ENCODE peak calls at places on chromosomes 12 and 14, in seven cellular contexts. One of them, this sample, is unnamed.

GRCh38 chr12:6458281-6459003 is 6.6 kb downstream of the TAPBPL start:
- DNase-seq in germinal center: no peak
- DNase-seq in adrenal gland: no peak
- DNase-seq in SIG-M5: no peak
- DNase-seq in fibroblast of the aortic adventitia: no peak
- DNase-seq in frontal cortex: no peak
- DNase-seq in HT1080: no peak
- DNase-seq in this sample: no peak

GRCh38 chr12:4947297-4947696 is 37.6 kb downstream of the KCNA1 start:
- DNase-seq in HT1080: no peak
- DNase-seq in fibroblast of the aortic adventitia: no peak
- DNase-seq in SIG-M5: no peak
- DNase-seq in germinal center: no peak
- DNase-seq in adrenal gland: no peak
- DNase-seq in frontal cortex: no peak
- DNase-seq in this sample: peak

GRCh38 chr14:76844223-76844622 is 18.0 kb downstream of the LRRC74A start:
- DNase-seq in adrenal gland: peak
- DNase-seq in fibroblast of the aortic adventitia: peak
- DNase-seq in germinal center: no peak
- DNase-seq in SIG-M5: no peak
- DNase-seq in HT1080: peak
- DNase-seq in frontal cortex: no peak
- DNase-seq in this sample: no peak

GRCh38 chr14:57085801-57086200 is 182.9 kb downstream of the EXOC5 start:
- DNase-seq in frontal cortex: no peak
- DNase-seq in germinal center: no peak
- DNase-seq in SIG-M5: no peak
- DNase-seq in adrenal gland: no peak
- DNase-seq in fibroblast of the aortic adventitia: no peak
- DNase-seq in HT1080: no peak
- DNase-seq in this sample: no peak

GRCh38 chr12:93453633-93454032 is 11.9 kb upstream of the UBE2N start:
- DNase-seq in frontal cortex: no peak
- DNase-seq in fibroblast of the aortic adventitia: peak
- DNase-seq in adrenal gland: no peak
- DNase-seq in HT1080: peak
- DNase-seq in SIG-M5: no peak
- DNase-seq in germinal center: no peak
- DNase-seq in this sample: no peak

GRCh38 chr12:62841841-62842240 is 93.1 kb downstream of the PPM1H start:
- DNase-seq in germinal center: no peak
- DNase-seq in adrenal gland: no peak
- DNase-seq in HT1080: no peak
- DNase-seq in SIG-M5: no peak
- DNase-seq in fibroblast of the aortic adventitia: no peak
- DNase-seq in frontal cortex: no peak
- DNase-seq in this sample: no peak

GRCh38 chr12:66709893-66710292 is 31.0 kb upstream of the GRIP1 start:
- DNase-seq in SIG-M5: no peak
- DNase-seq in fibroblast of the aortic adventitia: no peak
- DNase-seq in frontal cortex: no peak
- DNase-seq in germinal center: no peak
- DNase-seq in HT1080: no peak
- DNase-seq in adrenal gland: no peak
- DNase-seq in this sample: no peak

GRCh38 chr14:65167072-65167645 is 64.8 kb upstream of the MAX start:
- DNase-seq in SIG-M5: no peak
- DNase-seq in germinal center: no peak
- DNase-seq in HT1080: no peak
- DNase-seq in frontal cortex: no peak
- DNase-seq in adrenal gland: no peak
- DNase-seq in fibroblast of the aortic adventitia: peak
- DNase-seq in this sample: no peak

GRCh38 chr12:52148541-52149181 is 43.2 kb downstream of the KRT80 start:
- DNase-seq in germinal center: no peak
- DNase-seq in adrenal gland: no peak
- DNase-seq in fibroblast of the aortic adventitia: no peak
- DNase-seq in frontal cortex: no peak
- DNase-seq in HT1080: peak
- DNase-seq in SIG-M5: no peak
- DNase-seq in this sample: no peak

GRCh38 chr12:123043536-123044001 is 63.1 kb downstream of the ARL6IP4 start:
- DNase-seq in fibroblast of the aortic adventitia: peak
- DNase-seq in adrenal gland: peak
- DNase-seq in frontal cortex: peak
- DNase-seq in germinal center: peak
- DNase-seq in HT1080: peak
- DNase-seq in SIG-M5: no peak
- DNase-seq in this sample: no peak

GRCh38 chr14:55533960-55534359 is 46.0 kb upstream of the KTN1 start:
- DNase-seq in HT1080: no peak
- DNase-seq in fibroblast of the aortic adventitia: no peak
- DNase-seq in adrenal gland: no peak
- DNase-seq in SIG-M5: no peak
- DNase-seq in frontal cortex: no peak
- DNase-seq in germinal center: no peak
- DNase-seq in this sample: no peak

GRCh38 chr12:20370001-20370381 is 1.7 kb downstream of the PDE3A start:
- DNase-seq in SIG-M5: no peak
- DNase-seq in adrenal gland: no peak
- DNase-seq in germinal center: no peak
- DNase-seq in fibroblast of the aortic adventitia: peak
- DNase-seq in frontal cortex: no peak
- DNase-seq in HT1080: no peak
- DNase-seq in this sample: no peak

GRCh38 chr12:3686463-3686862 is 66.4 kb downstream of the CRACR2A start:
- DNase-seq in germinal center: no peak
- DNase-seq in fibroblast of the aortic adventitia: no peak
- DNase-seq in SIG-M5: no peak
- DNase-seq in adrenal gland: no peak
- DNase-seq in HT1080: no peak
- DNase-seq in frontal cortex: no peak
- DNase-seq in this sample: no peak

GRCh38 chr12:102197789-102198188 is at the start of gene PMCH:
- DNase-seq in adrenal gland: no peak
- DNase-seq in SIG-M5: no peak
- DNase-seq in germinal center: no peak
- DNase-seq in frontal cortex: no peak
- DNase-seq in HT1080: peak
- DNase-seq in fibroblast of the aortic adventitia: peak
- DNase-seq in this sample: no peak

GRCh38 chr12:102478416-102479098 is 1.8 kb downstream of the IGF1 start:
- DNase-seq in HT1080: peak
- DNase-seq in adrenal gland: no peak
- DNase-seq in fibroblast of the aortic adventitia: no peak
- DNase-seq in germinal center: no peak
- DNase-seq in frontal cortex: no peak
- DNase-seq in SIG-M5: no peak
- DNase-seq in this sample: no peak

GRCh38 chr14:78170203-78170602 is at the start of gene NRXN3:
- DNase-seq in germinal center: no peak
- DNase-seq in SIG-M5: no peak
- DNase-seq in fibroblast of the aortic adventitia: no peak
- DNase-seq in adrenal gland: no peak
- DNase-seq in frontal cortex: peak
- DNase-seq in HT1080: no peak
- DNase-seq in this sample: no peak

GRCh38 chr12:119624971-119625370 is 31.4 kb downstream of the TMEM233 start:
- DNase-seq in HT1080: no peak
- DNase-seq in SIG-M5: no peak
- DNase-seq in adrenal gland: no peak
- DNase-seq in fibroblast of the aortic adventitia: peak
- DNase-seq in frontal cortex: no peak
- DNase-seq in germinal center: no peak
- DNase-seq in this sample: no peak

GRCh38 chr12:63889236-63889635 is 44.7 kb downstream of the SRGAP1 start:
- DNase-seq in SIG-M5: no peak
- DNase-seq in germinal center: no peak
- DNase-seq in frontal cortex: peak
- DNase-seq in HT1080: peak
- DNase-seq in fibroblast of the aortic adventitia: peak
- DNase-seq in adrenal gland: no peak
- DNase-seq in this sample: no peak

GRCh38 chr14:105065280-105066228 is at the start of gene GPR132:
- DNase-seq in SIG-M5: peak
- DNase-seq in HT1080: peak
- DNase-seq in germinal center: peak
- DNase-seq in fibroblast of the aortic adventitia: no peak
- DNase-seq in frontal cortex: no peak
- DNase-seq in adrenal gland: no peak
- DNase-seq in this sample: no peak

GRCh38 chr14:103679351-103679750 is 35.9 kb downstream of the XRCC3 start:
- DNase-seq in adrenal gland: peak
- DNase-seq in fibroblast of the aortic adventitia: no peak
- DNase-seq in frontal cortex: no peak
- DNase-seq in HT1080: no peak
- DNase-seq in germinal center: peak
- DNase-seq in SIG-M5: no peak
- DNase-seq in this sample: no peak

GRCh38 chr12:109804820-109805761 is 28.1 kb downstream of the TRPV4 start:
- DNase-seq in frontal cortex: peak
- DNase-seq in adrenal gland: peak
- DNase-seq in germinal center: peak
- DNase-seq in fibroblast of the aortic adventitia: peak
- DNase-seq in SIG-M5: no peak
- DNase-seq in HT1080: peak
- DNase-seq in this sample: peak

GRCh38 chr14:44970907-44971306 is 8.9 kb downstream of the TOGARAM1 start:
- DNase-seq in frontal cortex: no peak
- DNase-seq in HT1080: no peak
- DNase-seq in SIG-M5: no peak
- DNase-seq in adrenal gland: no peak
- DNase-seq in germinal center: no peak
- DNase-seq in fibroblast of the aortic adventitia: no peak
- DNase-seq in this sample: no peak

GRCh38 chr14:49774111-49774510 is 6.2 kb downstream of the KLHDC2 start:
- DNase-seq in frontal cortex: no peak
- DNase-seq in germinal center: no peak
- DNase-seq in SIG-M5: no peak
- DNase-seq in HT1080: no peak
- DNase-seq in fibroblast of the aortic adventitia: no peak
- DNase-seq in adrenal gland: no peak
- DNase-seq in this sample: no peak

GRCh38 chr12:75660805-75661404 is 149.5 kb upstream of the KRR1 start:
- DNase-seq in adrenal gland: peak
- DNase-seq in fibroblast of the aortic adventitia: peak
- DNase-seq in SIG-M5: no peak
- DNase-seq in frontal cortex: no peak
- DNase-seq in germinal center: no peak
- DNase-seq in HT1080: peak
- DNase-seq in this sample: no peak

GRCh38 chr14:67630938-67631337 is 11.2 kb downstream of the ARG2 start:
- DNase-seq in SIG-M5: no peak
- DNase-seq in adrenal gland: no peak
- DNase-seq in germinal center: no peak
- DNase-seq in HT1080: no peak
- DNase-seq in frontal cortex: no peak
- DNase-seq in fibroblast of the aortic adventitia: no peak
- DNase-seq in this sample: no peak

GRCh38 chr12:59149995-59150642 is 229.8 kb upstream of the LRIG3 start:
- DNase-seq in frontal cortex: peak
- DNase-seq in fibroblast of the aortic adventitia: peak
- DNase-seq in SIG-M5: peak
- DNase-seq in adrenal gland: peak
- DNase-seq in HT1080: peak
- DNase-seq in germinal center: peak
- DNase-seq in this sample: peak

GRCh38 chr12:38904932-38905479 is 385 bp downstream of the CPNE8 start:
- DNase-seq in fibroblast of the aortic adventitia: peak
- DNase-seq in SIG-M5: peak
- DNase-seq in frontal cortex: peak
- DNase-seq in adrenal gland: peak
- DNase-seq in germinal center: peak
- DNase-seq in HT1080: peak
- DNase-seq in this sample: no peak

GRCh38 chr12:124125472-124125871 is 152.5 kb downstream of the ZNF664 start:
- DNase-seq in frontal cortex: no peak
- DNase-seq in SIG-M5: no peak
- DNase-seq in HT1080: no peak
- DNase-seq in fibroblast of the aortic adventitia: no peak
- DNase-seq in germinal center: no peak
- DNase-seq in adrenal gland: no peak
- DNase-seq in this sample: no peak

GRCh38 chr12:56476143-56476542 is 7.8 kb downstream of the SPRYD4 start:
- DNase-seq in HT1080: peak
- DNase-seq in frontal cortex: no peak
- DNase-seq in adrenal gland: no peak
- DNase-seq in germinal center: no peak
- DNase-seq in SIG-M5: no peak
- DNase-seq in fibroblast of the aortic adventitia: no peak
- DNase-seq in this sample: no peak

GRCh38 chr12:46357438-46358324 is 14.9 kb downstream of the SLC38A2 start:
- DNase-seq in germinal center: no peak
- DNase-seq in HT1080: peak
- DNase-seq in frontal cortex: no peak
- DNase-seq in fibroblast of the aortic adventitia: peak
- DNase-seq in adrenal gland: no peak
- DNase-seq in SIG-M5: no peak
- DNase-seq in this sample: no peak

GRCh38 chr14:100679707-100680438 is 46.8 kb upstream of the DLK1 start:
- DNase-seq in adrenal gland: peak
- DNase-seq in SIG-M5: no peak
- DNase-seq in HT1080: no peak
- DNase-seq in frontal cortex: no peak
- DNase-seq in fibroblast of the aortic adventitia: peak
- DNase-seq in germinal center: no peak
- DNase-seq in this sample: no peak